ENCODE peak calls at places on chromosomes 6 and 20, in six cellular contexts. H, N, D, G, M and F are unnamed samples.

GRCh38 chr6:157625764-157626163 is 197.3 kb upstream of the SNX9 start:
- DNase-seq in H (no peak), N (no peak), D (no peak), G (no peak), M (no peak), F (no peak)

GRCh38 chr6:125301435-125302391 is at the start of gene HDDC2:
- DNase-seq in H (peak), N (peak), D (peak), G (peak), M (peak), F (peak)

GRCh38 chr6:140980265-140980887 is 1152.3 kb upstream of the GJE1 start:
- DNase-seq in H (no peak), N (no peak), D (no peak), G (no peak), M (no peak), F (no peak)

GRCh38 chr6:145723646-145724045 is 11.7 kb downstream of the EPM2A start:
- DNase-seq in H (no peak), N (peak), D (no peak), G (no peak), M (no peak), F (no peak)

GRCh38 chr6:111748247-111748647 is 125.0 kb downstream of the FYN start:
- DNase-seq in H (no peak), N (no peak), D (no peak), G (no peak), M (no peak), F (no peak)

GRCh38 chr20:63158845-63159244 is 57.1 kb downstream of the YTHDF1 start:
- DNase-seq in H (no peak), N (no peak), D (no peak), G (no peak), M (no peak), F (no peak)

GRCh38 chr6:169536446-169537170 is 165.2 kb downstream of the WDR27 start:
- DNase-seq in H (no peak), N (peak), D (no peak), G (no peak), M (no peak), F (no peak)

GRCh38 chr6:140101367-140101766 is 726.9 kb upstream of the CITED2 start:
- DNase-seq in H (no peak), N (no peak), D (no peak), G (no peak), M (no peak), F (no peak)

GRCh38 chr6:150202404-150202803 is 59.6 kb downstream of the PPP1R14C start:
- DNase-seq in H (no peak), N (no peak), D (no peak), G (no peak), M (no peak), F (no peak)

GRCh38 chr20:61477366-61477966 is 225.4 kb downstream of the CDH4 start:
- DNase-seq in H (no peak), N (no peak), D (no peak), G (no peak), M (no peak), F (no peak)

GRCh38 chr6:106770081-106770480 is 140.7 kb downstream of the QRSL1 start:
- DNase-seq in H (no peak), N (no peak), D (no peak), G (no peak), M (no peak), F (no peak)

GRCh38 chr6:93731306-93731705 is 311.9 kb upstream of the EPHA7 start:
- DNase-seq in H (no peak), N (no peak), D (no peak), G (no peak), M (no peak), F (no peak)

GRCh38 chr20:14963262-14963663 is 625.9 kb upstream of the FLRT3 start:
- DNase-seq in H (no peak), N (no peak), D (no peak), G (no peak), M (no peak), F (no peak)

GRCh38 chr6:148599967-148600426 is 146.8 kb upstream of the UST start:
- DNase-seq in H (no peak), N (no peak), D (no peak), G (no peak), M (no peak), F (no peak)

GRCh38 chr20:19973920-19974620 is 43.1 kb upstream of the NAA20 start:
- DNase-seq in H (no peak), N (peak), D (peak), G (no peak), M (no peak), F (no peak)

GRCh38 chr20:25139061-25139705 is 56.3 kb upstream of the ENTPD6 start:
- DNase-seq in H (no peak), N (no peak), D (no peak), G (no peak), M (no peak), F (no peak)

GRCh38 chr6:109944448-109944847 is 33.7 kb upstream of the GPR6 start:
- DNase-seq in H (no peak), N (no peak), D (no peak), G (no peak), M (no peak), F (no peak)

GRCh38 chr6:69848552-69848951 is 17.8 kb upstream of the COL19A1 start:
- DNase-seq in H (no peak), N (no peak), D (no peak), G (no peak), M (no peak), F (no peak)

GRCh38 chr6:29507319-29507718 is 19.6 kb upstream of the MAS1L start:
- DNase-seq in H (no peak), N (no peak), D (no peak), G (no peak), M (no peak), F (no peak)

GRCh38 chr6:134374486-134374885 is 56.6 kb upstream of the SGK1 start:
- DNase-seq in H (no peak), N (peak), D (no peak), G (no peak), M (no peak), F (no peak)

GRCh38 chr6:2124260-2124709 is 121.1 kb downstream of the GMDS start:
- DNase-seq in H (no peak), N (peak), D (peak), G (no peak), M (no peak), F (no peak)

GRCh38 chr6:44342489-44342888 is at the start of gene SPATS1:
- DNase-seq in H (peak), N (no peak), D (peak), G (peak), M (no peak), F (no peak)

GRCh38 chr6:149233056-149233715 is 84.3 kb upstream of the TAB2 start:
- DNase-seq in H (no peak), N (peak), D (no peak), G (no peak), M (no peak), F (no peak)

DNA sequence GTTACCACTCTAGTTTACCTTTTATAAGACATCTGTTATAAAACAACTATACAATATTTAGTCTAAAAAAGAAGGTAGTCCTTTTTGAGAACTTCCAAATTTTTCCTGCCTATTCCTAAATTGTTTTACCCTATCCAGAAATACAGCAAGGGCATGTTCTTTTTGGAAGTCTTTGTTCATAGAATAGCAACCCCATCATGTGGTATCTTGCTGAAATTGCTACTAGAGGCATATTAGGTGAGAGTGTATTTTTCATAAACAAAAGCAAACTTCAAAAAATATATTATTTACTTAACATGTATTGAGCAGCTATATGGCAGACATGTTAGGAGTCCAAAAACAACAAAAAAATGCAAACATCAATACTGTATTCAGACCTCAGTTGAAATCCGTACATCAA is 371.8 kb upstream of the NRSN1 start:
- DNase-seq in H (no peak), N (peak), D (no peak), G (no peak), M (no peak), F (no peak)
- TF ChIP-seq CTCF in H (no peak), N (no peak), D (no peak), G (no peak), M (peak), F (peak)

DNA sequence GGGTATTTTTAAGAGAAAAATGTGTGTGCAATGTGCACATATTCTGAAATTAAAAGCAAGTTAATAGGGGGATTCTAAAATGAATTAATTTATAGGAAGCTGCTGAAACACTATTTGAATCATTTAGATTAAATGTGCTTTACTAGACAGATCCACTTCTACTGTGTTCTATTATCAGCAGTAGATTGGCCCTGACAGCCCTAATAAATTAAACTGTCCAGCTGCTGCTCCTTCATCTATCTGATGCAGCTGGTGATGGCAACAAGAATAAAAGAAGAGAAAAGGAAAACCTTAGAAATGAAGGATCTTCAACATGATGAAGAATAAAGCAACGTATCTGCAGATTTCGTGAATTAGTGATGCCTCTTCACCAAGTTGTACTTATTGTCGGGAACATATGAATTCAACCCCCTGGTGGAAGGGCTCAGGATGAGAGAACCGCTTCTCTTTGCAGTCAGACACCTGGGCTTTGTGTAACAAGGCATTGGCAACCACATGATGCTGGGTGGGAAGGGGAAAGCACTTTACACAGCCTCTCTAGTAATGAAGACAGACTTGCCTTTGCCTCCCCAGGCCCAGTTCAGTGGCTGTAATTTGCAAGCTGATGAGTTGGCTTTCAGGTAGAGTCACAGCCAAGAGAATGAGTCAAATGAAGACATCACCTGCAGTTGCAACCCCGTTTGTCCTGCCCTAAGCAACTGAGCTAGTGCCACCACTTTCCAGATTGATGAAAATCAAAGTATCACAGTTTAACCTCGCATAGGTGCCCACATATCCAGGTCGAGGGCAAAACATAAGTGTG is 94.5 kb downstream of the LAMP5 start:
- DNase-seq in H (no peak), N (no peak), D (no peak), G (no peak), M (no peak), F (no peak)
- TF ChIP-seq CTCF in H (no peak), N (no peak), D (no peak), G (no peak), M (no peak), F (no peak)

GRCh38 chr6:34867484-34867883 is 20.4 kb downstream of the TAF11 start:
- DNase-seq in H (no peak), N (no peak), D (no peak), G (no peak), M (no peak), F (no peak)
- TF ChIP-seq CTCF in H (no peak), N (peak), D (peak), G (no peak), M (no peak), F (no peak)

DNA sequence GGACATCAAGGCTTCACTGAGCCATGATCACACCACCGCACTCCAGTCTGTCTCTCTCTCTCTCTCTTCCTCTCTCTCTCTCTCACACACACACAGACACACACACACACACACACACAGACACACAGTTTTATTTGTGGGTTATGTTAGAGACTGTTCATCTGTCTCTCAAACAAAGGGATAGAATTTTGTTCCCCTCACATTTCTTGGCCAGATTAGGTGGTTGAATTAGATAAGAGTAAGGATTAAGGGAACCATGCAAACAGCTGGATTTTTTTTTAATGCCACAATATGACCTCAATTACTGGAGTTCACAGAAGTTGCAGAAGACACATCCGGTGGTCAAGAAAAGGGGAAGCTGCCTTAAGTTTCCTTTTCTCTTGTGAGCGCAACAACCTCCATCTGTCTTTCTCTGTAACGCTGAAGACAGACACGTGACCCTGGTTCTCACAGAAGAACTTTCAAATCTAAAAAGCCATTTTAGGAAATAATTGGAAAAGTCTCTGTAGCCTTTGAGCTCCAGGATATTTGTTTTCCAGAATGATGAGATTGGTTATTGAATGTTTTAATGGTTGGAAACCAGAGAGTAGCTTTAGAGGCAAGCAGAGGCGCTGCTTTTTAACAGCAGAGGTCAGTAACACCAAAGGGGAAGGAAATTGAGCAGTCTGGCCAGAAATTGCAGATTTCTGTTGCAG is 33.0 kb upstream of the LGSN start:
- DNase-seq in H (peak), N (peak), D (no peak), G (peak), M (peak), F (no peak)
- TF ChIP-seq CTCF in H (peak), N (peak), D (peak), G (no peak), M (peak), F (peak)

GRCh38 chr6:36386495-36387439 is 702 bp downstream of the ETV7 start:
- DNase-seq in H (peak), N (peak), D (no peak), G (peak), M (no peak), F (no peak)
- TF ChIP-seq CTCF in H (no peak), N (no peak), D (peak), G (no peak), M (peak), F (peak)

GRCh38 chr6:9140181-9140580 is 704.8 kb upstream of the SLC35B3 start:
- DNase-seq in H (no peak), N (no peak), D (no peak), G (no peak), M (no peak), F (no peak)
- TF ChIP-seq CTCF in H (no peak), N (no peak), D (no peak), G (no peak), M (no peak), F (no peak)

DNA sequence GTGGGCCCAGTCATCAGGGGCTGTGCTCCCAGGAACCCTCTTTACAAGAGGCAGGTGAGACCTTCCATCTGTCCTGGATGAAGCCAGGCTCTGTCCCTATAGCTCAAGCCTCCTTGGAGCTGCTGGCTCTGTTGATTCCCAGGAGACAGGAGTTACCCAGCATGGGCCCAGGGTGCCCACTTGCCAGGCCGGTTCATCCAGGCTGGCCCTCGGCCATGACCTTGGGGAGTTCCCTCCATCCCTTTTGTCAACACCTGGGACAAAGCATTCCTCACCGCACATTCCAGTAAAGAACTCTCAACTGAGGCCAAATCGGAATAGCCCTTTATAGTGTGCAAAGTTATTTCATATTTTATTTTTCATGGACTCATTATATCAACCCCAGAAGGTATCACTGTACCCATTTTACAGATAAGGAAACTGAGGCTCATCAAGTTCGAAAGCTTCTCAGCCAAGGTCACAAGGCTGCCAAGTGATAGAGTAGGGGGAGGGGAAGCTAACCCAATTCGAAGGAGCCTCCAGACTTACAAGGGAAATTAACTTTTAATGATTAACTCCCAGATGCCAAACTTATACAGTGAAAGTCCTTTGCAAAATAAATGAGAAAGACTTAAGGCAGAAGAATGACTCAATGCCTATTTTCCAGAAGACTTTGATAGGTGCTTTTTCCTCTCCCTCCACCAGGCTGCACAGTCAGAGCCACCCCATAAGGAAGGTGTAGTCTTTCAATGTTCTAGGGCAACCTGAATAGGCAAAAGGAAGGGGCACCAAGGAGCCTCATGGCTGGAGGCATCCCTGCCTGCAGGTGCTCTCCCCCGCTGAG is 18.5 kb downstream of the SDC4 start:
- DNase-seq in H (no peak), N (no peak), D (no peak), G (no peak), M (no peak), F (no peak)
- TF ChIP-seq CTCF in H (no peak), N (no peak), D (no peak), G (no peak), M (no peak), F (no peak)

DNA sequence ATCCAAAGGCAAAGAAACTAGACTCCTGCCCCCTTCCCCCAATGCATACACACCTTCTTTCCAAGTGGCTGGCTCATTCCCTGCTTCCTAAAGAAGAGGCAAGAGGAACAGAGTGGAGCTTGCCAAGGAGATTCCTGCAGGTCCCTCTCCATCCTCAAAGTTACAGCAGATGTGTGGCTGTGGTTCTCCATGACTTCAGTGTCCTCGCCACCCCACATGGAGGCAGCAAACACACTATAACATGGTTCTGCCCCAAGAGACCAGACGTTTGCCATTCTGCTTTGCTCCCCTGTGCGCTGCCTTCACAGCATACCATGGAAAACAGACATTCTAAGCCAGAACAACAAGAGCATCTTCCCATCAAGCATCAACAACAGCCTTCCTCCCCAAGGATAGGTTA is 84.4 kb downstream of the BACH2 start:
- DNase-seq in H (no peak), N (no peak), D (no peak), G (no peak), M (no peak), F (no peak)
- TF ChIP-seq CTCF in H (no peak), N (no peak), D (no peak), G (no peak), M (no peak), F (no peak)